ENCODE peak calls at places on chromosome 15, in seven cellular contexts. One of them, this sample, is unnamed.

GRCh38 chr15:20386198-20386597 is 155.4 kb downstream of the GOLGA6L6 start:
- DNase-seq in Calu3: no peak
- DNase-seq in cardiac muscle cell: no peak
- DNase-seq in A549: no peak
- DNase-seq in CD8-positive, alpha-beta T cell: no peak
- DNase-seq in GM12878: no peak
- DNase-seq in esophagus muscularis mucosa: no peak
- DNase-seq in this sample: no peak

GRCh38 chr15:47786371-47786770 is 69.1 kb downstream of the SEMA6D start:
- DNase-seq in cardiac muscle cell: no peak
- DNase-seq in CD8-positive, alpha-beta T cell: no peak
- DNase-seq in Calu3: no peak
- DNase-seq in GM12878: no peak
- DNase-seq in A549: no peak
- DNase-seq in esophagus muscularis mucosa: peak
- DNase-seq in this sample: no peak

GRCh38 chr15:74301583-74302374 is 65.7 kb downstream of the CCDC33 start:
- DNase-seq in cardiac muscle cell: no peak
- DNase-seq in esophagus muscularis mucosa: no peak
- DNase-seq in Calu3: no peak
- DNase-seq in GM12878: no peak
- DNase-seq in CD8-positive, alpha-beta T cell: no peak
- DNase-seq in A549: no peak
- DNase-seq in this sample: no peak

GRCh38 chr15:99324082-99324620 is 72.9 kb downstream of the LRRC28 start:
- DNase-seq in CD8-positive, alpha-beta T cell: no peak
- DNase-seq in Calu3: no peak
- DNase-seq in cardiac muscle cell: peak
- DNase-seq in A549: peak
- DNase-seq in esophagus muscularis mucosa: no peak
- DNase-seq in GM12878: peak
- DNase-seq in this sample: no peak

GRCh38 chr15:34855397-34855796 is 60.0 kb upstream of the ACTC1 start:
- DNase-seq in CD8-positive, alpha-beta T cell: no peak
- DNase-seq in esophagus muscularis mucosa: no peak
- DNase-seq in A549: peak
- DNase-seq in cardiac muscle cell: no peak
- DNase-seq in GM12878: no peak
- DNase-seq in Calu3: no peak
- DNase-seq in this sample: no peak

GRCh38 chr15:70906842-70907241 is 14.2 kb downstream of the LRRC49 start:
- DNase-seq in CD8-positive, alpha-beta T cell: no peak
- DNase-seq in esophagus muscularis mucosa: no peak
- DNase-seq in cardiac muscle cell: no peak
- DNase-seq in GM12878: no peak
- DNase-seq in Calu3: no peak
- DNase-seq in A549: no peak
- DNase-seq in this sample: no peak

GRCh38 chr15:66195621-66196230 is 57.8 kb downstream of the MEGF11 start:
- DNase-seq in CD8-positive, alpha-beta T cell: no peak
- DNase-seq in cardiac muscle cell: no peak
- DNase-seq in esophagus muscularis mucosa: no peak
- DNase-seq in GM12878: no peak
- DNase-seq in Calu3: no peak
- DNase-seq in A549: no peak
- DNase-seq in this sample: no peak

GRCh38 chr15:74400313-74400850 is 32.9 kb upstream of the CYP11A1 start:
- DNase-seq in cardiac muscle cell: no peak
- DNase-seq in A549: no peak
- DNase-seq in Calu3: no peak
- DNase-seq in CD8-positive, alpha-beta T cell: no peak
- DNase-seq in esophagus muscularis mucosa: no peak
- DNase-seq in GM12878: no peak
- DNase-seq in this sample: no peak

GRCh38 chr15:49946681-49947080 is 172.4 kb downstream of the ATP8B4 start:
- DNase-seq in esophagus muscularis mucosa: no peak
- DNase-seq in CD8-positive, alpha-beta T cell: no peak
- DNase-seq in Calu3: no peak
- DNase-seq in GM12878: no peak
- DNase-seq in cardiac muscle cell: no peak
- DNase-seq in A549: no peak
- DNase-seq in this sample: no peak

GRCh38 chr15:48722764-48723661 is 77.5 kb upstream of the FBN1 start:
- DNase-seq in CD8-positive, alpha-beta T cell: no peak
- DNase-seq in A549: peak
- DNase-seq in Calu3: peak
- DNase-seq in esophagus muscularis mucosa: no peak
- DNase-seq in cardiac muscle cell: no peak
- DNase-seq in GM12878: no peak
- DNase-seq in this sample: no peak

GRCh38 chr15:92584105-92584504 is 71.5 kb downstream of the FAM174B start:
- DNase-seq in Calu3: no peak
- DNase-seq in A549: no peak
- DNase-seq in cardiac muscle cell: no peak
- DNase-seq in CD8-positive, alpha-beta T cell: no peak
- DNase-seq in GM12878: no peak
- DNase-seq in esophagus muscularis mucosa: no peak
- DNase-seq in this sample: no peak

GRCh38 chr15:99438222-99438592 is 127.6 kb upstream of the MEF2A start:
- DNase-seq in cardiac muscle cell: no peak
- DNase-seq in GM12878: no peak
- DNase-seq in Calu3: no peak
- DNase-seq in A549: no peak
- DNase-seq in CD8-positive, alpha-beta T cell: no peak
- DNase-seq in esophagus muscularis mucosa: no peak
- DNase-seq in this sample: peak

GRCh38 chr15:82568986-82569385 is 28.7 kb upstream of the RPS17 start:
- DNase-seq in cardiac muscle cell: no peak
- DNase-seq in Calu3: no peak
- DNase-seq in CD8-positive, alpha-beta T cell: no peak
- DNase-seq in GM12878: no peak
- DNase-seq in A549: no peak
- DNase-seq in esophagus muscularis mucosa: no peak
- DNase-seq in this sample: peak

GRCh38 chr15:76107169-76107568 is 47.4 kb downstream of the TMEM266 start:
- DNase-seq in A549: peak
- DNase-seq in esophagus muscularis mucosa: no peak
- DNase-seq in GM12878: no peak
- DNase-seq in Calu3: no peak
- DNase-seq in cardiac muscle cell: no peak
- DNase-seq in CD8-positive, alpha-beta T cell: no peak
- DNase-seq in this sample: peak

GRCh38 chr15:55907797-55908196 is 85.6 kb downstream of the NEDD4 start:
- DNase-seq in A549: peak
- DNase-seq in GM12878: no peak
- DNase-seq in Calu3: no peak
- DNase-seq in cardiac muscle cell: no peak
- DNase-seq in esophagus muscularis mucosa: no peak
- DNase-seq in CD8-positive, alpha-beta T cell: no peak
- DNase-seq in this sample: no peak

GRCh38 chr15:94968133-94968532 is 736.8 kb downstream of the MCTP2 start:
- DNase-seq in CD8-positive, alpha-beta T cell: no peak
- DNase-seq in GM12878: no peak
- DNase-seq in cardiac muscle cell: no peak
- DNase-seq in A549: no peak
- DNase-seq in esophagus muscularis mucosa: no peak
- DNase-seq in Calu3: no peak
- DNase-seq in this sample: no peak

GRCh38 chr15:94970096-94970495 is 738.7 kb downstream of the MCTP2 start:
- DNase-seq in esophagus muscularis mucosa: no peak
- DNase-seq in A549: no peak
- DNase-seq in Calu3: no peak
- DNase-seq in CD8-positive, alpha-beta T cell: no peak
- DNase-seq in GM12878: no peak
- DNase-seq in cardiac muscle cell: no peak
- DNase-seq in this sample: no peak

GRCh38 chr15:94970831-94971230 is 739.5 kb downstream of the MCTP2 start:
- DNase-seq in cardiac muscle cell: no peak
- DNase-seq in Calu3: no peak
- DNase-seq in A549: no peak
- DNase-seq in GM12878: no peak
- DNase-seq in CD8-positive, alpha-beta T cell: no peak
- DNase-seq in esophagus muscularis mucosa: no peak
- DNase-seq in this sample: no peak

DNA sequence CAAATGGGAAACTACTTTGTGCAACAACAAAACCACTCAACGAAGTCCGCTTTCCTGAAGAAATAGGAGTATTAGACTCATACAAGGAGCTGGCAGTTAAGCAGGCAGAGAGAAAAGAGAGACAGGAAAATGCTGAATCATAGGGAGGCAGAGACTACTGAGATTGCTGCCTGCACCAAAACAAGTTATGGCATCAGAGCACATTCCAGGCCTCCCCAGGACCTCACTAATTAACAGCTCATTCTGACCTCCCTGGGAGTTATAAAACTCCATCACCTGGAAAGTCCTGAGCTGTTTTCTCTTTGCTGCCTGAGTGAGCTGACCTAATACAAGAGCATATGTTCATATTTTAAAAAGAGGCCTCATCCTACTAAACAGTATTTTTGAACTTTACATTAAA is 741.0 kb downstream of the MCTP2 start:
- DNase-seq in GM12878: no peak
- DNase-seq in CD8-positive, alpha-beta T cell: no peak
- DNase-seq in cardiac muscle cell: no peak
- DNase-seq in esophagus muscularis mucosa: no peak
- DNase-seq in Calu3: no peak
- DNase-seq in A549: no peak
- DNase-seq in this sample: no peak
- TF ChIP-seq CTCF in GM12878: no peak
- TF ChIP-seq CTCF in CD8-positive, alpha-beta T cell: no peak
- TF ChIP-seq CTCF in cardiac muscle cell: no peak
- TF ChIP-seq CTCF in esophagus muscularis mucosa: no peak
- TF ChIP-seq CTCF in Calu3: no peak
- TF ChIP-seq CTCF in A549: no peak
- TF ChIP-seq CTCF in this sample: no peak

GRCh38 chr15:63943829-63944680 is 102.2 kb downstream of the DAPK2 start:
- DNase-seq in esophagus muscularis mucosa: peak
- DNase-seq in cardiac muscle cell: no peak
- DNase-seq in GM12878: no peak
- DNase-seq in Calu3: no peak
- DNase-seq in CD8-positive, alpha-beta T cell: no peak
- DNase-seq in A549: no peak
- DNase-seq in this sample: peak

GRCh38 chr15:63942486-63943365 is 103.6 kb downstream of the DAPK2 start:
- DNase-seq in GM12878: peak
- DNase-seq in CD8-positive, alpha-beta T cell: no peak
- DNase-seq in cardiac muscle cell: no peak
- DNase-seq in A549: no peak
- DNase-seq in esophagus muscularis mucosa: peak
- DNase-seq in Calu3: no peak
- DNase-seq in this sample: peak

GRCh38 chr15:63945838-63946298 is 100.4 kb downstream of the DAPK2 start:
- DNase-seq in Calu3: peak
- DNase-seq in cardiac muscle cell: no peak
- DNase-seq in esophagus muscularis mucosa: peak
- DNase-seq in A549: no peak
- DNase-seq in CD8-positive, alpha-beta T cell: no peak
- DNase-seq in GM12878: no peak
- DNase-seq in this sample: peak

GRCh38 chr15:63945005-63945788 is 101.1 kb downstream of the DAPK2 start:
- DNase-seq in CD8-positive, alpha-beta T cell: peak
- DNase-seq in cardiac muscle cell: peak
- DNase-seq in GM12878: no peak
- DNase-seq in A549: peak
- DNase-seq in esophagus muscularis mucosa: peak
- DNase-seq in Calu3: peak
- DNase-seq in this sample: peak

DNA sequence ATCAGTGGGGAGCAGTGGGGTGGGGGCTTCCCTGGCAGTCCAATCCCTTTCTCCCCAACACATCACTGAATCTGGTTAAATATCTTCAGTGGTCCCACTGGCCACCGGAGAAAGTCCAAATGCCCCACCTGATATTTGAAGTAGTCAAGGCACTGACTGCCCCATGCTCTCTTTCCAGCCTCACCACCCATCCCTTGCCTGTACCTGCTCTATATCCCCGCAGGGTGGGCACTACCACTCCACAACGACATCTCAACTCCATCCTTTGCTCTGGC is 101.7 kb downstream of the DAPK2 start:
- DNase-seq in GM12878: no peak
- DNase-seq in cardiac muscle cell: no peak
- DNase-seq in esophagus muscularis mucosa: peak
- DNase-seq in A549: no peak
- DNase-seq in Calu3: no peak
- DNase-seq in CD8-positive, alpha-beta T cell: no peak
- DNase-seq in this sample: no peak
- TF ChIP-seq CTCF in GM12878: no peak
- TF ChIP-seq CTCF in cardiac muscle cell: no peak
- TF ChIP-seq CTCF in esophagus muscularis mucosa: no peak
- TF ChIP-seq CTCF in A549: no peak
- TF ChIP-seq CTCF in Calu3: no peak
- TF ChIP-seq CTCF in CD8-positive, alpha-beta T cell: no peak
- TF ChIP-seq CTCF in this sample: no peak

DNA sequence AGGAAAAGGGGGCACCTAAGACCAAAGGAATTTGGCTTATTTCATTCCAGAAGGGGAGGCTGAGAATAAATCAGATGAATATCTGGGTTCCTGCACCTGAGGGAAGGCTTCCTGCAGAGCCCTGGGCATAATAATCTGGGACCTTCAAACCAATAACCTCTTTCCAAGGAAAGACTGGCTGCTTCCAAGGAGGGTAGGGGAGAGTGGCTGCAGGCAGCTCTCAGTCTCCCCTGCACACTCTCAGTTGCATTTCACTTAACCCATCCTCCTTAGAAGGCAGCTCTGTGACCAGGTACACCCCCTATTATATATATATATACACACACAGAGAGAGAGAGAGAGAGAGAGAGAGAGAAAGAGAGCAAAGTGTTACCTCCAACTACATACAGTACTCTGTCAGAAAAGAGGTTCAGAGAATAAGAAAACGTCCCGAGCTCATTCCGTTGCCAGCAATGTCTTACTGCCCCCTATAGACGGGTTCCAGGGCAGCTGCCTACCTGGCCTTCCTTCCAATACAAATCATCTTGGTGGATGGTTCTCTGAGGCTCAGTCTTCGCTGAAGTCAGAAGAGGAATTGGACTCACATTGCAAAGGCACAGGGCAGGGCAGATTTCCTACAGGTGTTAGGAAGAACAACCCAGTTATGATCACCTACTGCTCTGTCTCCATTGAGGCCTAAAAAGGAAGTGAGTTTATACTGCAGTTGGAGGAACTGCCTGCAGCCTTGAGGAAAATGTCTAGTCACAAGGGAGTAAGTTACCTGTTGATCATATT is 26.1 kb downstream of the CAPN3 start:
- DNase-seq in A549: peak
- DNase-seq in Calu3: peak
- DNase-seq in cardiac muscle cell: peak
- DNase-seq in esophagus muscularis mucosa: no peak
- DNase-seq in GM12878: no peak
- DNase-seq in CD8-positive, alpha-beta T cell: no peak
- DNase-seq in this sample: no peak
- TF ChIP-seq CTCF in A549: peak
- TF ChIP-seq CTCF in Calu3: no peak
- TF ChIP-seq CTCF in cardiac muscle cell: peak
- TF ChIP-seq CTCF in esophagus muscularis mucosa: no peak
- TF ChIP-seq CTCF in GM12878: peak
- TF ChIP-seq CTCF in CD8-positive, alpha-beta T cell: no peak
- TF ChIP-seq CTCF in this sample: peak

DNA sequence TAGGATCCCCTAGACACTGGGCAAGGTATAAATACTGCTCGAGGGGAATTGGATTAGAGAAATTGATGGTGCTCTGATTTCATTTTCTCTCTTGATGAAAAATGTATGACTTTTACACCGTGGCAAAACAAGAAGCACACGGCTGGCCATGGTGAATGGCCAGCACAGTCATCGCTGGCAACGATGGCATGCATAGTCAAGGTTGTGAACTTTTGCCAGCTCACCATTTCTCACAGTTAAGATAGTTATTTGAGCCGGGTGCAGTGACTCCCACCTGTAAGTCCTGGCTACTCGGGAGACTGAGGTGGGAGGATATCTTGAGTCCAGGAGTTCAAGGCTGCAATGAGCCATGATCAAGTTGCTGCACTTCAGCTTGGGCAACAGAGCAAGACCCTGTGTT is 95.4 kb downstream of the HMG20A start:
- DNase-seq in Calu3: no peak
- DNase-seq in esophagus muscularis mucosa: no peak
- DNase-seq in A549: no peak
- DNase-seq in GM12878: no peak
- DNase-seq in CD8-positive, alpha-beta T cell: no peak
- DNase-seq in cardiac muscle cell: no peak
- DNase-seq in this sample: no peak
- TF ChIP-seq CTCF in Calu3: no peak
- TF ChIP-seq CTCF in esophagus muscularis mucosa: no peak
- TF ChIP-seq CTCF in A549: no peak
- TF ChIP-seq CTCF in GM12878: no peak
- TF ChIP-seq CTCF in CD8-positive, alpha-beta T cell: no peak
- TF ChIP-seq CTCF in cardiac muscle cell: no peak
- TF ChIP-seq CTCF in this sample: no peak